ENCODE peak calls at places on chromosomes 1 and 21, in four cellular contexts. One of them, this sample, is unnamed.

GRCh38 chr1:63732666-63733065 is 41.2 kb upstream of the ROR1 start:
- DNase-seq in fibroblast of lung: peak
- DNase-seq in heart left ventricle: no peak
- DNase-seq in mucosa of descending colon: no peak
- DNase-seq in this sample: no peak

GRCh38 chr1:181062800-181063428 is 25.6 kb upstream of the IER5 start:
- DNase-seq in fibroblast of lung: peak
- DNase-seq in heart left ventricle: no peak
- DNase-seq in mucosa of descending colon: no peak
- DNase-seq in this sample: peak

GRCh38 chr1:201376464-201377374 is 761 bp downstream of the TNNT2 start:
- DNase-seq in fibroblast of lung: peak
- DNase-seq in heart left ventricle: no peak
- DNase-seq in mucosa of descending colon: peak
- DNase-seq in this sample: no peak

GRCh38 chr1:22018583-22019559 is 17.4 kb downstream of the CELA3A start:
- DNase-seq in fibroblast of lung: peak
- DNase-seq in heart left ventricle: peak
- DNase-seq in mucosa of descending colon: no peak
- DNase-seq in this sample: peak

GRCh38 chr1:25369241-25369640 is 31.1 kb downstream of the TMEM50A start:
- DNase-seq in fibroblast of lung: no peak
- DNase-seq in heart left ventricle: no peak
- DNase-seq in mucosa of descending colon: no peak
- DNase-seq in this sample: no peak

GRCh38 chr1:214648776-214649175 is 45.8 kb downstream of the CENPF start:
- DNase-seq in fibroblast of lung: no peak
- DNase-seq in heart left ventricle: no peak
- DNase-seq in mucosa of descending colon: no peak
- DNase-seq in this sample: no peak

GRCh38 chr1:233520510-233521191 is 93.3 kb upstream of the KCNK1 start:
- DNase-seq in fibroblast of lung: no peak
- DNase-seq in heart left ventricle: no peak
- DNase-seq in mucosa of descending colon: no peak
- DNase-seq in this sample: no peak

GRCh38 chr21:45354970-45355369 is 50.0 kb upstream of the COL18A1 start:
- DNase-seq in fibroblast of lung: peak
- DNase-seq in heart left ventricle: no peak
- DNase-seq in mucosa of descending colon: no peak
- DNase-seq in this sample: no peak

GRCh38 chr1:114319480-114319879 is 165.8 kb upstream of the SYT6 start:
- DNase-seq in fibroblast of lung: peak
- DNase-seq in heart left ventricle: no peak
- DNase-seq in mucosa of descending colon: no peak
- DNase-seq in this sample: no peak

GRCh38 chr1:47991698-47992097 is 5.5 kb downstream of the TRABD2B start:
- DNase-seq in fibroblast of lung: no peak
- DNase-seq in heart left ventricle: no peak
- DNase-seq in mucosa of descending colon: no peak
- DNase-seq in this sample: no peak

GRCh38 chr1:67214420-67215174 is 48.3 kb downstream of the IL23R start:
- DNase-seq in fibroblast of lung: peak
- DNase-seq in heart left ventricle: no peak
- DNase-seq in mucosa of descending colon: no peak
- DNase-seq in this sample: no peak

GRCh38 chr1:67208217-67208616 is 42.0 kb downstream of the IL23R start:
- DNase-seq in fibroblast of lung: no peak
- DNase-seq in heart left ventricle: no peak
- DNase-seq in mucosa of descending colon: no peak
- DNase-seq in this sample: no peak

GRCh38 chr1:67211589-67212563 is 45.6 kb downstream of the IL23R start:
- DNase-seq in fibroblast of lung: peak
- DNase-seq in heart left ventricle: no peak
- DNase-seq in mucosa of descending colon: no peak
- DNase-seq in this sample: no peak

GRCh38 chr1:67213948-67214347 is 47.7 kb downstream of the IL23R start:
- DNase-seq in fibroblast of lung: no peak
- DNase-seq in heart left ventricle: no peak
- DNase-seq in mucosa of descending colon: no peak
- DNase-seq in this sample: no peak

GRCh38 chr1:67213164-67213563 is 46.9 kb downstream of the IL23R start:
- DNase-seq in fibroblast of lung: peak
- DNase-seq in heart left ventricle: no peak
- DNase-seq in mucosa of descending colon: no peak
- DNase-seq in this sample: no peak
- TF ChIP-seq CTCF in fibroblast of lung: peak
- TF ChIP-seq CTCF in heart left ventricle: peak
- TF ChIP-seq CTCF in mucosa of descending colon: peak
- TF ChIP-seq CTCF in this sample: peak

GRCh38 chr1:37765937-37766664 is 1.2 kb upstream of the EPHA10 start:
- DNase-seq in fibroblast of lung: no peak
- DNase-seq in heart left ventricle: no peak
- DNase-seq in mucosa of descending colon: no peak
- DNase-seq in this sample: no peak
- TF ChIP-seq CTCF in fibroblast of lung: no peak
- TF ChIP-seq CTCF in heart left ventricle: no peak
- TF ChIP-seq CTCF in mucosa of descending colon: no peak
- TF ChIP-seq CTCF in this sample: no peak

GRCh38 chr1:116677474-116678062 is 10.0 kb upstream of the IGSF3 start:
- DNase-seq in fibroblast of lung: no peak
- DNase-seq in heart left ventricle: no peak
- DNase-seq in mucosa of descending colon: no peak
- DNase-seq in this sample: no peak

GRCh38 chr1:116679828-116680628 is 12.5 kb upstream of the IGSF3 start:
- DNase-seq in fibroblast of lung: no peak
- DNase-seq in heart left ventricle: no peak
- DNase-seq in mucosa of descending colon: no peak
- DNase-seq in this sample: no peak

GRCh38 chr1:116678732-116679090 is 11.2 kb upstream of the IGSF3 start:
- DNase-seq in fibroblast of lung: no peak
- DNase-seq in heart left ventricle: no peak
- DNase-seq in mucosa of descending colon: no peak
- DNase-seq in this sample: no peak

GRCh38 chr1:116680752-116681151 is 13.2 kb upstream of the IGSF3 start:
- DNase-seq in fibroblast of lung: no peak
- DNase-seq in heart left ventricle: no peak
- DNase-seq in mucosa of descending colon: no peak
- DNase-seq in this sample: no peak

DNA sequence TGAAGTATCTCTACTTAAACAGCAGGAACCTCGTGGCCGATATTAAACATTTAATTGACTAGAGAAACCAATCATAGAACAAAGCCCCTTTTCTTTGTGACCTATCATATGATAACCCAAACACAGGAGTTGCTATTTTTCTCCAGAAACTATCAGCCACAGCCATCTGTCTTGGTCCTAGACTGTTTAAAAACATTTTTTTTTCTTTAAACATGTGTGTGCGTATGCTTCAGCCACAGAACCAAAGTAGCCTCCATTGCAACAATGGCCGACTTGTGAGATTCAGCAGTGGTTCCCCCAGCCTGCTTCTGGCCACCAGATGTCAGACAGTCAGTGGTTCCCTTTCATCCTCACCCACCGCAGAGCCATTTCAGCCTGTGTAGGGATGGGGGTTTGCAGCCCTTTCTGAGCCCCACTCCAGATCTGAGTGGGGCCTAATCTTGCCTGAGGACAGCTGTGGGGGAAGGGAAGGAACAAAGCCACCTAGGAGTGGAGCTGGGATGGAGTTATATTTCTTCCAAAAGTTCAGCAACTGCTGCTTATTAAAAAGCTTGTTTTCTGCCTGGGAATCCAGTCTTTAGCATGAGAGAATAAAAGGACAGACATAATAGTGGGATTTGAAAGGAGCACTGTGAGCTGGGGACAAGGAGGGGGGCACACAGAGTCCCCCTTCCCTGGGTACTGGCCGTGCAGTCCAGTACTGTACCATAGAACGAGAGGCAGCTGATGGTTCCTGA is 11.7 kb upstream of the IGSF3 start:
- DNase-seq in fibroblast of lung: no peak
- DNase-seq in heart left ventricle: no peak
- DNase-seq in mucosa of descending colon: no peak
- DNase-seq in this sample: no peak
- TF ChIP-seq CTCF in fibroblast of lung: no peak
- TF ChIP-seq CTCF in heart left ventricle: no peak
- TF ChIP-seq CTCF in mucosa of descending colon: no peak
- TF ChIP-seq CTCF in this sample: no peak

GRCh38 chr1:94024109-94024792 is 96.7 kb downstream of the ABCA4 start:
- DNase-seq in fibroblast of lung: no peak
- DNase-seq in heart left ventricle: no peak
- DNase-seq in mucosa of descending colon: no peak
- DNase-seq in this sample: no peak

GRCh38 chr1:94022471-94023189 is 98.3 kb downstream of the ABCA4 start:
- DNase-seq in fibroblast of lung: peak
- DNase-seq in heart left ventricle: peak
- DNase-seq in mucosa of descending colon: no peak
- DNase-seq in this sample: no peak

GRCh38 chr1:94026869-94027388 is 94.0 kb downstream of the ABCA4 start:
- DNase-seq in fibroblast of lung: no peak
- DNase-seq in heart left ventricle: no peak
- DNase-seq in mucosa of descending colon: no peak
- DNase-seq in this sample: no peak

GRCh38 chr1:94027735-94028515 is 93.0 kb downstream of the ABCA4 start:
- DNase-seq in fibroblast of lung: no peak
- DNase-seq in heart left ventricle: no peak
- DNase-seq in mucosa of descending colon: no peak
- DNase-seq in this sample: no peak

GRCh38 chr1:94025383-94026340 is 95.3 kb downstream of the ABCA4 start:
- DNase-seq in fibroblast of lung: peak
- DNase-seq in heart left ventricle: no peak
- DNase-seq in mucosa of descending colon: no peak
- DNase-seq in this sample: no peak
- TF ChIP-seq CTCF in fibroblast of lung: peak
- TF ChIP-seq CTCF in heart left ventricle: peak
- TF ChIP-seq CTCF in mucosa of descending colon: peak
- TF ChIP-seq CTCF in this sample: peak

DNA sequence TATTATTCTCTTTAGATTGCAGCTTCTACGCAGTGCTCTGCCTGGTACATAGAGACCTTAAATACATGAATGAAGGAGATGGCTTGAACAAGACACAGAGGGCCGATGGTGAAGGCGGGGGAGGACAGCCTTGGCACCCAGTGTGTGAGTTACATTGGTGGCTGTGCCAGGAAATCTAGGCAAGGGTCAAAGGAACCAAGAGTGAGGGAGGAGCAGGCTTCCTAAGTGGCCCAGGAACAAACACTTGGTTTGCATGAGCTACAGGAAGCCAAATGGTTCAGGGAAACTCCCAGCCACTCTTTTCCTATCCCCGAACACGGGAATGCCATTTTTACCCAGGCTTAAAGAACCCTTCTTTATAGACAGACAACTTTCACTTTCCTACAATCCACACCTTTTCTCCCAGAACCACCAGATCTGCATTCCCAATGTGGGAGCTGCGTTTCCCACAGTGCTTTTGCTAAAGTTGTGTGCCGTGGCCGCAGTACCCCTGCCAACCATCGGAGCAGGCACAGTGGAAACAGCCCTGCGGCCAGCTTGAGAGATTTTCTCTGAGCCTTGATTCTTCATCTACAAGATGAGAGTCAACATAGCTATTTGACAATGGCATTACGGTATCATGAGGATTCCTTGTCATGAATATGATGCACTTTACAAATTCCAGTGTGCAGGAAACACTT is 3.5 kb upstream of the CLEC20A start:
- DNase-seq in fibroblast of lung: no peak
- DNase-seq in heart left ventricle: no peak
- DNase-seq in mucosa of descending colon: no peak
- DNase-seq in this sample: no peak
- TF ChIP-seq CTCF in fibroblast of lung: no peak
- TF ChIP-seq CTCF in heart left ventricle: peak
- TF ChIP-seq CTCF in mucosa of descending colon: no peak
- TF ChIP-seq CTCF in this sample: no peak

This sample was measured in CD14-positive monocyte.